ENCODE peak calls at places on chromosomes 11 and 22, in four cellular contexts. One of them, this sample, is unnamed.
A peak's percentile ranks its signal among the peaks of the same experiment; 100 is the strongest.

GRCh38 chr11:13669544-13670488 is 1.3 kb downstream of the FAR1 start:
- DNase-seq in stimulated activated CD4-positive, alpha-beta T cell treated with anti-CD3 and anti-CD28 coated beads, Interleukin-12 subunit alpha, Interleukin-12 subunit beta, amount 100 ng/mL, for 48 hours: no peak
- DNase-seq in CD4-positive, alpha-beta T cell: no peak
- DNase-seq in mucosa of descending colon: no peak
- DNase-seq in this sample: no peak

GRCh38 chr11:44178381-44178780 is 82.9 kb downstream of the EXT2 start:
- DNase-seq in CD4-positive, alpha-beta T cell: no peak
- DNase-seq in mucosa of descending colon: no peak
- DNase-seq in stimulated activated CD4-positive, alpha-beta T cell treated with anti-CD3 and anti-CD28 coated beads, Interleukin-12 subunit alpha, Interleukin-12 subunit beta, amount 100 ng/mL, for 48 hours: no peak
- DNase-seq in this sample: no peak

GRCh38 chr11:13831707-13832106 is 130.8 kb upstream of the SPON1 start:
- DNase-seq in CD4-positive, alpha-beta T cell: no peak
- DNase-seq in stimulated activated CD4-positive, alpha-beta T cell treated with anti-CD3 and anti-CD28 coated beads, Interleukin-12 subunit alpha, Interleukin-12 subunit beta, amount 100 ng/mL, for 48 hours: no peak
- DNase-seq in mucosa of descending colon: no peak
- DNase-seq in this sample: no peak

GRCh38 chr11:37422511-37422910 is 824.5 kb upstream of the RAG2 start:
- DNase-seq in mucosa of descending colon: no peak
- DNase-seq in CD4-positive, alpha-beta T cell: no peak
- DNase-seq in stimulated activated CD4-positive, alpha-beta T cell treated with anti-CD3 and anti-CD28 coated beads, Interleukin-12 subunit alpha, Interleukin-12 subunit beta, amount 100 ng/mL, for 48 hours: no peak
- DNase-seq in this sample: no peak

GRCh38 chr11:2166091-2166851 is 5.3 kb upstream of the INS start:
- DNase-seq in stimulated activated CD4-positive, alpha-beta T cell treated with anti-CD3 and anti-CD28 coated beads, Interleukin-12 subunit alpha, Interleukin-12 subunit beta, amount 100 ng/mL, for 48 hours: peak; percentile 21
- DNase-seq in mucosa of descending colon: peak; percentile 53
- DNase-seq in CD4-positive, alpha-beta T cell: peak; percentile 21
- DNase-seq in this sample: peak; percentile 90

GRCh38 chr22:19319281-19319680 is 27.8 kb upstream of the CLTCL1 start:
- DNase-seq in mucosa of descending colon: no peak
- DNase-seq in stimulated activated CD4-positive, alpha-beta T cell treated with anti-CD3 and anti-CD28 coated beads, Interleukin-12 subunit alpha, Interleukin-12 subunit beta, amount 100 ng/mL, for 48 hours: no peak
- DNase-seq in CD4-positive, alpha-beta T cell: no peak
- DNase-seq in this sample: no peak

GRCh38 chr11:131195801-131196517 is 174.5 kb upstream of the NTM start:
- DNase-seq in CD4-positive, alpha-beta T cell: no peak
- DNase-seq in stimulated activated CD4-positive, alpha-beta T cell treated with anti-CD3 and anti-CD28 coated beads, Interleukin-12 subunit alpha, Interleukin-12 subunit beta, amount 100 ng/mL, for 48 hours: no peak
- DNase-seq in mucosa of descending colon: peak; percentile 36
- DNase-seq in this sample: no peak

GRCh38 chr22:40183029-40183581 is 5.4 kb downstream of the TNRC6B start:
- DNase-seq in mucosa of descending colon: no peak
- DNase-seq in CD4-positive, alpha-beta T cell: no peak
- DNase-seq in stimulated activated CD4-positive, alpha-beta T cell treated with anti-CD3 and anti-CD28 coated beads, Interleukin-12 subunit alpha, Interleukin-12 subunit beta, amount 100 ng/mL, for 48 hours: no peak
- DNase-seq in this sample: no peak

GRCh38 chr11:88280673-88281316 is 56.7 kb downstream of the CTSC start:
- DNase-seq in mucosa of descending colon: no peak
- DNase-seq in CD4-positive, alpha-beta T cell: no peak
- DNase-seq in stimulated activated CD4-positive, alpha-beta T cell treated with anti-CD3 and anti-CD28 coated beads, Interleukin-12 subunit alpha, Interleukin-12 subunit beta, amount 100 ng/mL, for 48 hours: no peak
- DNase-seq in this sample: no peak

GRCh38 chr11:3959015-3959917 is 103.8 kb downstream of the STIM1 start:
- DNase-seq in stimulated activated CD4-positive, alpha-beta T cell treated with anti-CD3 and anti-CD28 coated beads, Interleukin-12 subunit alpha, Interleukin-12 subunit beta, amount 100 ng/mL, for 48 hours: no peak
- DNase-seq in CD4-positive, alpha-beta T cell: no peak
- DNase-seq in mucosa of descending colon: no peak
- DNase-seq in this sample: no peak

GRCh38 chr11:6219359-6219758 is 14.0 kb downstream of the C11orf42 start:
- DNase-seq in CD4-positive, alpha-beta T cell: no peak
- DNase-seq in stimulated activated CD4-positive, alpha-beta T cell treated with anti-CD3 and anti-CD28 coated beads, Interleukin-12 subunit alpha, Interleukin-12 subunit beta, amount 100 ng/mL, for 48 hours: no peak
- DNase-seq in mucosa of descending colon: no peak
- DNase-seq in this sample: no peak

GRCh38 chr11:65204143-65204542 is 22.4 kb downstream of the CAPN1 start:
- DNase-seq in CD4-positive, alpha-beta T cell: no peak
- DNase-seq in stimulated activated CD4-positive, alpha-beta T cell treated with anti-CD3 and anti-CD28 coated beads, Interleukin-12 subunit alpha, Interleukin-12 subunit beta, amount 100 ng/mL, for 48 hours: no peak
- DNase-seq in mucosa of descending colon: no peak
- DNase-seq in this sample: no peak

GRCh38 chr11:116229581-116229980 is 543.2 kb downstream of the BUD13 start:
- DNase-seq in mucosa of descending colon: no peak
- DNase-seq in CD4-positive, alpha-beta T cell: no peak
- DNase-seq in stimulated activated CD4-positive, alpha-beta T cell treated with anti-CD3 and anti-CD28 coated beads, Interleukin-12 subunit alpha, Interleukin-12 subunit beta, amount 100 ng/mL, for 48 hours: no peak
- DNase-seq in this sample: no peak

GRCh38 chr11:60871378-60872061 is 4.2 kb downstream of the ZP1 start:
- DNase-seq in stimulated activated CD4-positive, alpha-beta T cell treated with anti-CD3 and anti-CD28 coated beads, Interleukin-12 subunit alpha, Interleukin-12 subunit beta, amount 100 ng/mL, for 48 hours: no peak
- DNase-seq in mucosa of descending colon: no peak
- DNase-seq in CD4-positive, alpha-beta T cell: no peak
- DNase-seq in this sample: no peak

GRCh38 chr11:114604886-114605285 is 9.3 kb upstream of the NXPE4 start:
- DNase-seq in CD4-positive, alpha-beta T cell: no peak
- DNase-seq in stimulated activated CD4-positive, alpha-beta T cell treated with anti-CD3 and anti-CD28 coated beads, Interleukin-12 subunit alpha, Interleukin-12 subunit beta, amount 100 ng/mL, for 48 hours: no peak
- DNase-seq in mucosa of descending colon: no peak
- DNase-seq in this sample: no peak

GRCh38 chr11:1757861-1758610 is 5.7 kb downstream of the CTSD start:
- DNase-seq in mucosa of descending colon: peak; percentile 68
- DNase-seq in stimulated activated CD4-positive, alpha-beta T cell treated with anti-CD3 and anti-CD28 coated beads, Interleukin-12 subunit alpha, Interleukin-12 subunit beta, amount 100 ng/mL, for 48 hours: peak; percentile 26
- DNase-seq in CD4-positive, alpha-beta T cell: peak; percentile 64
- DNase-seq in this sample: no peak

GRCh38 chr22:36175892-36176291 is 15.3 kb upstream of the APOL3 start:
- DNase-seq in CD4-positive, alpha-beta T cell: no peak
- DNase-seq in stimulated activated CD4-positive, alpha-beta T cell treated with anti-CD3 and anti-CD28 coated beads, Interleukin-12 subunit alpha, Interleukin-12 subunit beta, amount 100 ng/mL, for 48 hours: no peak
- DNase-seq in mucosa of descending colon: no peak
- DNase-seq in this sample: no peak

GRCh38 chr11:93740802-93741093 is 547 bp downstream of the TAF1D start:
- DNase-seq in stimulated activated CD4-positive, alpha-beta T cell treated with anti-CD3 and anti-CD28 coated beads, Interleukin-12 subunit alpha, Interleukin-12 subunit beta, amount 100 ng/mL, for 48 hours: peak; percentile 42
- DNase-seq in CD4-positive, alpha-beta T cell: peak; percentile 38
- DNase-seq in mucosa of descending colon: peak; percentile 65
- DNase-seq in this sample: no peak

GRCh38 chr11:87769626-87770025 is 405.6 kb downstream of the RAB38 start:
- DNase-seq in mucosa of descending colon: no peak
- DNase-seq in CD4-positive, alpha-beta T cell: no peak
- DNase-seq in stimulated activated CD4-positive, alpha-beta T cell treated with anti-CD3 and anti-CD28 coated beads, Interleukin-12 subunit alpha, Interleukin-12 subunit beta, amount 100 ng/mL, for 48 hours: no peak
- DNase-seq in this sample: no peak

GRCh38 chr11:64222651-64223000 is 3.4 kb downstream of the TRPT1 start:
- DNase-seq in mucosa of descending colon: no peak
- DNase-seq in CD4-positive, alpha-beta T cell: no peak
- DNase-seq in stimulated activated CD4-positive, alpha-beta T cell treated with anti-CD3 and anti-CD28 coated beads, Interleukin-12 subunit alpha, Interleukin-12 subunit beta, amount 100 ng/mL, for 48 hours: no peak
- DNase-seq in this sample: no peak

GRCh38 chr22:20656902-20657836 is 116.7 kb upstream of the SERPIND1 start:
- DNase-seq in mucosa of descending colon: no peak
- DNase-seq in stimulated activated CD4-positive, alpha-beta T cell treated with anti-CD3 and anti-CD28 coated beads, Interleukin-12 subunit alpha, Interleukin-12 subunit beta, amount 100 ng/mL, for 48 hours: no peak
- DNase-seq in CD4-positive, alpha-beta T cell: no peak
- DNase-seq in this sample: no peak

GRCh38 chr11:59822989-59823566 is 12.5 kb upstream of the MRPL16 start:
- DNase-seq in mucosa of descending colon: no peak
- DNase-seq in CD4-positive, alpha-beta T cell: peak; percentile 2
- DNase-seq in stimulated activated CD4-positive, alpha-beta T cell treated with anti-CD3 and anti-CD28 coated beads, Interleukin-12 subunit alpha, Interleukin-12 subunit beta, amount 100 ng/mL, for 48 hours: no peak
- DNase-seq in this sample: no peak

GRCh38 chr11:17012179-17012578 is 2.0 kb downstream of the PLEKHA7 start:
- DNase-seq in mucosa of descending colon: no peak
- DNase-seq in CD4-positive, alpha-beta T cell: no peak
- DNase-seq in stimulated activated CD4-positive, alpha-beta T cell treated with anti-CD3 and anti-CD28 coated beads, Interleukin-12 subunit alpha, Interleukin-12 subunit beta, amount 100 ng/mL, for 48 hours: no peak
- DNase-seq in this sample: no peak

GRCh38 chr22:50182176-50183081 is 3.3 kb upstream of the TRABD start:
- DNase-seq in CD4-positive, alpha-beta T cell: no peak
- DNase-seq in mucosa of descending colon: peak; percentile 68
- DNase-seq in stimulated activated CD4-positive, alpha-beta T cell treated with anti-CD3 and anti-CD28 coated beads, Interleukin-12 subunit alpha, Interleukin-12 subunit beta, amount 100 ng/mL, for 48 hours: no peak
- DNase-seq in this sample: no peak

GRCh38 chr11:10659339-10660216 is 34.0 kb downstream of the IRAG1 start:
- DNase-seq in stimulated activated CD4-positive, alpha-beta T cell treated with anti-CD3 and anti-CD28 coated beads, Interleukin-12 subunit alpha, Interleukin-12 subunit beta, amount 100 ng/mL, for 48 hours: no peak
- DNase-seq in CD4-positive, alpha-beta T cell: no peak
- DNase-seq in mucosa of descending colon: no peak
- DNase-seq in this sample: no peak

This sample was measured in H1.